ENCODE peak calls at places on chromosomes 2 and 18, in ten cellular contexts. L is sciatic nerve; J is activated CD8-positive, alpha-beta memory T cell treated with anti-CD3 and anti-CD28 coated beads, Interleukin-2, amount 50 U/mL, for 4 hours; M is stimulated activated CD4-positive, alpha-beta T cell treated with anti-CD3 and anti-CD28 coated beads, Interleukin-1b, Interleukin-23, amount 100 ng/mL, for 24 hours; N is SK-N-DZ; H is NCI-H1092; Q is iPS-NIHi11; D is brain microvascular endothelial cell; I is T-helper 9 cell; E is AG20443. Y is an unnamed sample.

GRCh38 chr2:234595829-234596228 is 98.9 kb upstream of the ARL4C start:
- DNase-seq in L (no peak), J (no peak), M (no peak), N (no peak), H (no peak), Q (no peak), D (no peak), I (no peak), E (peak), Y (no peak)

GRCh38 chr2:241926541-241927311 is 57.2 kb downstream of the RTP5 start:
- DNase-seq in L (no peak), J (no peak), M (no peak), N (no peak), H (no peak), Q (no peak), D (no peak), I (no peak), E (no peak), Y (no peak)

GRCh38 chr2:240358821-240359342 is 76.6 kb upstream of the GPC1 start:
- DNase-seq in L (peak), J (no peak), M (no peak), N (no peak), H (no peak), Q (no peak), D (no peak), I (no peak), E (no peak), Y (no peak)

GRCh38 chr2:235779444-235779896 is 285.6 kb downstream of the AGAP1 start:
- DNase-seq in L (peak), J (peak), M (peak), N (peak), H (peak), Q (peak), D (peak), I (peak), E (peak), Y (peak)

GRCh38 chr2:10285191-10285577 is 17.5 kb upstream of the HPCAL1 start:
- DNase-seq in L (no peak), J (no peak), M (no peak), N (no peak), H (no peak), Q (no peak), D (no peak), I (no peak), E (no peak), Y (no peak)

GRCh38 chr2:100317634-100318033 is 4.7 kb downstream of the LONRF2 start:
- DNase-seq in L (no peak), J (no peak), M (no peak), N (no peak), H (no peak), Q (no peak), D (no peak), I (no peak), E (no peak), Y (no peak)

GRCh38 chr2:20273045-20273444 is 48.1 kb upstream of the SDC1 start:
- DNase-seq in L (no peak), J (no peak), M (no peak), N (no peak), H (no peak), Q (no peak), D (no peak), I (no peak), E (no peak), Y (no peak)

GRCh38 chr2:207868855-207869596 is 99.3 kb upstream of the FZD5 start:
- DNase-seq in L (no peak), J (no peak), M (no peak), N (peak), H (no peak), Q (no peak), D (no peak), I (no peak), E (no peak), Y (no peak)

GRCh38 chr2:214310319-214310718 is 100.5 kb upstream of the VWC2L start:
- DNase-seq in L (no peak), J (no peak), M (no peak), N (no peak), H (no peak), Q (peak), D (no peak), I (no peak), E (no peak), Y (no peak)

GRCh38 chr2:17518212-17519154 is at the start of gene RAD51AP2:
- DNase-seq in L (peak), J (no peak), M (no peak), N (peak), H (no peak), Q (peak), D (peak), I (no peak), E (peak), Y (peak)

GRCh38 chr2:180947208-180947689 is 33.2 kb upstream of the UBE2E3 start:
- DNase-seq in L (no peak), J (no peak), M (no peak), N (no peak), H (no peak), Q (no peak), D (no peak), I (no peak), E (no peak), Y (no peak)

GRCh38 chr18:55003695-55004094 is 44.4 kb upstream of the CCDC68 start:
- DNase-seq in L (no peak), J (no peak), M (no peak), N (peak), H (no peak), Q (no peak), D (no peak), I (no peak), E (peak), Y (no peak)

GRCh38 chr2:231183851-231184250 is 14.6 kb upstream of the ARMC9 start:
- DNase-seq in L (no peak), J (no peak), M (no peak), N (no peak), H (no peak), Q (no peak), D (no peak), I (no peak), E (no peak), Y (no peak)

GRCh38 chr2:14492920-14493503 is 139.5 kb upstream of the LRATD1 start:
- DNase-seq in L (no peak), J (no peak), M (no peak), N (peak), H (no peak), Q (no peak), D (peak), I (no peak), E (peak), Y (no peak)

GRCh38 chr2:233460726-233461431 is 105.7 kb downstream of the USP40 start:
- DNase-seq in L (no peak), J (no peak), M (no peak), N (no peak), H (peak), Q (no peak), D (no peak), I (no peak), E (no peak), Y (no peak)

GRCh38 chr18:58135170-58135569 is 91.1 kb downstream of the NEDD4L start:
- DNase-seq in L (no peak), J (no peak), M (no peak), N (peak), H (no peak), Q (no peak), D (peak), I (no peak), E (peak), Y (no peak)

GRCh38 chr2:242020196-242021004 is 150.9 kb downstream of the RTP5 start:
- DNase-seq in L (peak), J (peak), M (no peak), N (peak), H (peak), Q (no peak), D (no peak), I (no peak), E (peak), Y (peak)

GRCh38 chr2:119174993-119175347 is 16.4 kb upstream of the C1QL2 start:
- DNase-seq in L (no peak), J (no peak), M (no peak), N (no peak), H (no peak), Q (no peak), D (no peak), I (no peak), E (no peak), Y (no peak)

GRCh38 chr2:71001592-71002570 is 7.2 kb upstream of the TEX261 start:
- DNase-seq in L (no peak), J (no peak), M (no peak), N (no peak), H (no peak), Q (peak), D (no peak), I (no peak), E (no peak), Y (peak)

GRCh38 chr2:80322958-80323357 is 18.4 kb upstream of the LRRTM1 start:
- DNase-seq in L (no peak), J (no peak), M (no peak), N (no peak), H (no peak), Q (no peak), D (no peak), I (no peak), E (no peak), Y (no peak)

GRCh38 chr2:187102381-187102780 is 253.4 kb upstream of the ZSWIM2 start:
- DNase-seq in L (no peak), J (no peak), M (no peak), N (no peak), H (no peak), Q (no peak), D (no peak), I (no peak), E (no peak), Y (no peak)

GRCh38 chr2:42622943-42623676 is 54.7 kb downstream of the MTA3 start:
- DNase-seq in L (no peak), J (no peak), M (no peak), N (no peak), H (no peak), Q (peak), D (no peak), I (no peak), E (no peak), Y (no peak)

GRCh38 chr2:15172825-15173224 is 388.3 kb downstream of the NBAS start:
- DNase-seq in L (no peak), J (no peak), M (no peak), N (no peak), H (no peak), Q (no peak), D (no peak), I (no peak), E (no peak), Y (no peak)

GRCh38 chr2:120935339-120936313 is 200.0 kb downstream of the GLI2 start:
- DNase-seq in L (no peak), J (no peak), M (no peak), N (no peak), H (no peak), Q (no peak), D (peak), I (no peak), E (peak), Y (no peak)

GRCh38 chr2:190318931-190319556 is 582 bp downstream of the HIBCH start:
- DNase-seq in L (no peak), J (no peak), M (no peak), N (peak), H (no peak), Q (no peak), D (no peak), I (peak), E (peak), Y (no peak)

GRCh38 chr18:10270160-10270571 is 184.3 kb upstream of the APCDD1 start:
- DNase-seq in L (no peak), J (no peak), M (no peak), N (no peak), H (no peak), Q (no peak), D (peak), I (no peak), E (peak), Y (no peak)

GRCh38 chr2:6103949-6104348 is 411.8 kb downstream of the SOX11 start:
- DNase-seq in L (no peak), J (no peak), M (no peak), N (peak), H (peak), Q (no peak), D (no peak), I (no peak), E (no peak), Y (no peak)

GRCh38 chr2:126408671-126409070 is 247.3 kb upstream of the GYPC start:
- DNase-seq in L (no peak), J (no peak), M (no peak), N (no peak), H (no peak), Q (no peak), D (no peak), I (no peak), E (no peak), Y (no peak)

GRCh38 chr2:136139601-136140000 is 21.7 kb upstream of the CXCR4 start:
- DNase-seq in L (no peak), J (no peak), M (no peak), N (no peak), H (no peak), Q (no peak), D (no peak), I (no peak), E (no peak), Y (no peak)

GRCh38 chr2:145304501-145304900 is 784.6 kb upstream of the ZEB2 start:
- DNase-seq in L (no peak), J (no peak), M (no peak), N (no peak), H (no peak), Q (peak), D (no peak), I (no peak), E (no peak), Y (no peak)

GRCh38 chr2:24659862-24660261 is 133.3 kb downstream of the PTRHD1 start:
- DNase-seq in L (no peak), J (no peak), M (no peak), N (peak), H (no peak), Q (no peak), D (no peak), I (no peak), E (no peak), Y (no peak)

GRCh38 chr18:7618821-7619410 is 51.8 kb downstream of the PTPRM start:
- DNase-seq in L (no peak), J (no peak), M (no peak), N (no peak), H (no peak), Q (no peak), D (no peak), I (no peak), E (no peak), Y (no peak)

GRCh38 chr18:30862900-30863299 is 179.6 kb downstream of the DSC3 start:
- DNase-seq in L (no peak), J (no peak), M (no peak), N (no peak), H (no peak), Q (no peak), D (no peak), I (no peak), E (no peak), Y (no peak)

GRCh38 chr2:79887747-79888374 is 375.0 kb downstream of the CTNNA2 start:
- DNase-seq in L (no peak), J (no peak), M (no peak), N (peak), H (no peak), Q (peak), D (peak), I (no peak), E (peak), Y (no peak)

GRCh38 chr2:154608438-154608837 is 90.1 kb upstream of the KCNJ3 start:
- DNase-seq in L (no peak), J (no peak), M (no peak), N (no peak), H (no peak), Q (no peak), D (no peak), I (no peak), E (no peak), Y (no peak)

GRCh38 chr18:11654736-11655604 is 34.1 kb upstream of the GNAL start:
- DNase-seq in L (peak), J (peak), M (peak), N (no peak), H (no peak), Q (peak), D (peak), I (peak), E (peak), Y (peak)

GRCh38 chr2:157190151-157190550 is 67.4 kb upstream of the GALNT5 start:
- DNase-seq in L (no peak), J (no peak), M (no peak), N (no peak), H (no peak), Q (no peak), D (peak), I (no peak), E (peak), Y (no peak)

GRCh38 chr2:106282816-106283215 is 88.7 kb upstream of the UXS1 start:
- DNase-seq in L (no peak), J (no peak), M (no peak), N (no peak), H (no peak), Q (no peak), D (no peak), I (no peak), E (no peak), Y (no peak)

Y was measured in upper lobe of right lung.